ENCODE peak calls at places on chromosomes 7 and 10, in ten cellular contexts. One of them, this sample, is unnamed.

GRCh38 chr10:52539463-52539862 is 225.4 kb downstream of the DKK1 start:
- DNase-seq in caudate nucleus: no peak
- DNase-seq in DMS153: no peak
- DNase-seq in activated naive CD4-positive, alpha-beta T cell treated with Interleukin-2 at 50 U/mL for 16 hours: no peak
- DNase-seq in Calu3: no peak
- DNase-seq in NCI-H510A treated with DMSO at 0.1 percent for 48 hours: no peak
- DNase-seq in MM.1S: no peak
- DNase-seq in activated CD4-positive, alpha-beta T cell treated with anti-CD3 and anti-CD28 coated beads, Interleukin-2, amount 50 U/mL, for 48 hours: no peak
- DNase-seq in neural crest cell: no peak
- DNase-seq in HEK293T: no peak
- DNase-seq in this sample: no peak

GRCh38 chr7:16046045-16046444 is 359.6 kb upstream of the MEOX2 start:
- DNase-seq in MM.1S: no peak
- DNase-seq in neural crest cell: no peak
- DNase-seq in DMS153: no peak
- DNase-seq in caudate nucleus: no peak
- DNase-seq in Calu3: no peak
- DNase-seq in HEK293T: no peak
- DNase-seq in activated CD4-positive, alpha-beta T cell treated with anti-CD3 and anti-CD28 coated beads, Interleukin-2, amount 50 U/mL, for 48 hours: no peak
- DNase-seq in NCI-H510A treated with DMSO at 0.1 percent for 48 hours: no peak
- DNase-seq in activated naive CD4-positive, alpha-beta T cell treated with Interleukin-2 at 50 U/mL for 16 hours: no peak
- DNase-seq in this sample: no peak

GRCh38 chr10:68586622-68587325 is 26.6 kb downstream of the TET1 start:
- DNase-seq in activated CD4-positive, alpha-beta T cell treated with anti-CD3 and anti-CD28 coated beads, Interleukin-2, amount 50 U/mL, for 48 hours: no peak
- DNase-seq in caudate nucleus: no peak
- DNase-seq in MM.1S: no peak
- DNase-seq in activated naive CD4-positive, alpha-beta T cell treated with Interleukin-2 at 50 U/mL for 16 hours: no peak
- DNase-seq in Calu3: no peak
- DNase-seq in HEK293T: no peak
- DNase-seq in neural crest cell: no peak
- DNase-seq in DMS153: no peak
- DNase-seq in NCI-H510A treated with DMSO at 0.1 percent for 48 hours: no peak
- DNase-seq in this sample: no peak

GRCh38 chr7:90897961-90898469 is 301.9 kb downstream of the CDK14 start:
- DNase-seq in caudate nucleus: no peak
- DNase-seq in activated CD4-positive, alpha-beta T cell treated with anti-CD3 and anti-CD28 coated beads, Interleukin-2, amount 50 U/mL, for 48 hours: no peak
- DNase-seq in MM.1S: peak; percentile 29
- DNase-seq in DMS153: no peak
- DNase-seq in Calu3: no peak
- DNase-seq in NCI-H510A treated with DMSO at 0.1 percent for 48 hours: no peak
- DNase-seq in activated naive CD4-positive, alpha-beta T cell treated with Interleukin-2 at 50 U/mL for 16 hours: no peak
- DNase-seq in HEK293T: no peak
- DNase-seq in neural crest cell: no peak
- DNase-seq in this sample: no peak

GRCh38 chr7:134992626-134993179 is 6.4 kb downstream of the AGBL3 start:
- DNase-seq in activated CD4-positive, alpha-beta T cell treated with anti-CD3 and anti-CD28 coated beads, Interleukin-2, amount 50 U/mL, for 48 hours: peak; percentile 35
- DNase-seq in HEK293T: no peak
- DNase-seq in activated naive CD4-positive, alpha-beta T cell treated with Interleukin-2 at 50 U/mL for 16 hours: peak; percentile 5
- DNase-seq in DMS153: no peak
- DNase-seq in Calu3: no peak
- DNase-seq in NCI-H510A treated with DMSO at 0.1 percent for 48 hours: no peak
- DNase-seq in neural crest cell: no peak
- DNase-seq in caudate nucleus: no peak
- DNase-seq in MM.1S: peak; percentile 61
- DNase-seq in this sample: no peak

GRCh38 chr10:118810796-118811195 is 56.0 kb upstream of the CACUL1 start:
- DNase-seq in neural crest cell: no peak
- DNase-seq in Calu3: no peak
- DNase-seq in HEK293T: no peak
- DNase-seq in activated naive CD4-positive, alpha-beta T cell treated with Interleukin-2 at 50 U/mL for 16 hours: no peak
- DNase-seq in caudate nucleus: no peak
- DNase-seq in DMS153: no peak
- DNase-seq in MM.1S: no peak
- DNase-seq in NCI-H510A treated with DMSO at 0.1 percent for 48 hours: no peak
- DNase-seq in activated CD4-positive, alpha-beta T cell treated with anti-CD3 and anti-CD28 coated beads, Interleukin-2, amount 50 U/mL, for 48 hours: no peak
- DNase-seq in this sample: no peak

GRCh38 chr7:46681865-46682503 is 760.9 kb upstream of the IGFBP3 start:
- DNase-seq in DMS153: no peak
- DNase-seq in MM.1S: no peak
- DNase-seq in activated naive CD4-positive, alpha-beta T cell treated with Interleukin-2 at 50 U/mL for 16 hours: no peak
- DNase-seq in neural crest cell: no peak
- DNase-seq in NCI-H510A treated with DMSO at 0.1 percent for 48 hours: no peak
- DNase-seq in HEK293T: no peak
- DNase-seq in Calu3: peak; percentile 17
- DNase-seq in caudate nucleus: no peak
- DNase-seq in activated CD4-positive, alpha-beta T cell treated with anti-CD3 and anti-CD28 coated beads, Interleukin-2, amount 50 U/mL, for 48 hours: no peak
- DNase-seq in this sample: no peak

GRCh38 chr7:66353547-66353946 is 148.4 kb downstream of the TPST1 start:
- DNase-seq in HEK293T: no peak
- DNase-seq in Calu3: no peak
- DNase-seq in NCI-H510A treated with DMSO at 0.1 percent for 48 hours: no peak
- DNase-seq in caudate nucleus: no peak
- DNase-seq in MM.1S: no peak
- DNase-seq in activated CD4-positive, alpha-beta T cell treated with anti-CD3 and anti-CD28 coated beads, Interleukin-2, amount 50 U/mL, for 48 hours: no peak
- DNase-seq in DMS153: no peak
- DNase-seq in neural crest cell: no peak
- DNase-seq in activated naive CD4-positive, alpha-beta T cell treated with Interleukin-2 at 50 U/mL for 16 hours: no peak
- DNase-seq in this sample: no peak

GRCh38 chr10:114684085-114684821 is 26.2 kb upstream of the ABLIM1 start:
- DNase-seq in MM.1S: no peak
- DNase-seq in activated naive CD4-positive, alpha-beta T cell treated with Interleukin-2 at 50 U/mL for 16 hours: no peak
- DNase-seq in DMS153: no peak
- DNase-seq in NCI-H510A treated with DMSO at 0.1 percent for 48 hours: no peak
- DNase-seq in HEK293T: no peak
- DNase-seq in caudate nucleus: no peak
- DNase-seq in Calu3: peak; percentile 53
- DNase-seq in activated CD4-positive, alpha-beta T cell treated with anti-CD3 and anti-CD28 coated beads, Interleukin-2, amount 50 U/mL, for 48 hours: no peak
- DNase-seq in neural crest cell: no peak
- DNase-seq in this sample: no peak

GRCh38 chr10:77537051-77537450 is 100.6 kb downstream of the KCNMA1 start:
- DNase-seq in MM.1S: no peak
- DNase-seq in DMS153: no peak
- DNase-seq in neural crest cell: no peak
- DNase-seq in activated naive CD4-positive, alpha-beta T cell treated with Interleukin-2 at 50 U/mL for 16 hours: no peak
- DNase-seq in activated CD4-positive, alpha-beta T cell treated with anti-CD3 and anti-CD28 coated beads, Interleukin-2, amount 50 U/mL, for 48 hours: no peak
- DNase-seq in Calu3: no peak
- DNase-seq in HEK293T: no peak
- DNase-seq in caudate nucleus: no peak
- DNase-seq in NCI-H510A treated with DMSO at 0.1 percent for 48 hours: no peak
- DNase-seq in this sample: no peak

GRCh38 chr10:131002031-131002861 is 309.3 kb downstream of the TCERG1L start:
- DNase-seq in DMS153: no peak
- DNase-seq in neural crest cell: no peak
- DNase-seq in HEK293T: no peak
- DNase-seq in caudate nucleus: no peak
- DNase-seq in NCI-H510A treated with DMSO at 0.1 percent for 48 hours: no peak
- DNase-seq in Calu3: no peak
- DNase-seq in activated naive CD4-positive, alpha-beta T cell treated with Interleukin-2 at 50 U/mL for 16 hours: no peak
- DNase-seq in activated CD4-positive, alpha-beta T cell treated with anti-CD3 and anti-CD28 coated beads, Interleukin-2, amount 50 U/mL, for 48 hours: no peak
- DNase-seq in MM.1S: no peak
- DNase-seq in this sample: no peak

GRCh38 chr7:31002256-31002655 is 38.5 kb downstream of the GHRHR start:
- DNase-seq in neural crest cell: no peak
- DNase-seq in DMS153: no peak
- DNase-seq in caudate nucleus: no peak
- DNase-seq in activated naive CD4-positive, alpha-beta T cell treated with Interleukin-2 at 50 U/mL for 16 hours: no peak
- DNase-seq in HEK293T: no peak
- DNase-seq in activated CD4-positive, alpha-beta T cell treated with anti-CD3 and anti-CD28 coated beads, Interleukin-2, amount 50 U/mL, for 48 hours: no peak
- DNase-seq in Calu3: no peak
- DNase-seq in NCI-H510A treated with DMSO at 0.1 percent for 48 hours: no peak
- DNase-seq in MM.1S: no peak
- DNase-seq in this sample: no peak

GRCh38 chr10:110868981-110869380 is 2.7 kb upstream of the PDCD4 start:
- DNase-seq in NCI-H510A treated with DMSO at 0.1 percent for 48 hours: no peak
- DNase-seq in neural crest cell: no peak
- DNase-seq in Calu3: no peak
- DNase-seq in caudate nucleus: no peak
- DNase-seq in DMS153: no peak
- DNase-seq in HEK293T: no peak
- DNase-seq in MM.1S: no peak
- DNase-seq in activated naive CD4-positive, alpha-beta T cell treated with Interleukin-2 at 50 U/mL for 16 hours: no peak
- DNase-seq in activated CD4-positive, alpha-beta T cell treated with anti-CD3 and anti-CD28 coated beads, Interleukin-2, amount 50 U/mL, for 48 hours: no peak
- DNase-seq in this sample: no peak

GRCh38 chr10:75951026-75951589 is 519.7 kb downstream of the LRMDA start:
- DNase-seq in caudate nucleus: no peak
- DNase-seq in DMS153: no peak
- DNase-seq in neural crest cell: no peak
- DNase-seq in activated naive CD4-positive, alpha-beta T cell treated with Interleukin-2 at 50 U/mL for 16 hours: no peak
- DNase-seq in Calu3: no peak
- DNase-seq in activated CD4-positive, alpha-beta T cell treated with anti-CD3 and anti-CD28 coated beads, Interleukin-2, amount 50 U/mL, for 48 hours: no peak
- DNase-seq in NCI-H510A treated with DMSO at 0.1 percent for 48 hours: no peak
- DNase-seq in HEK293T: no peak
- DNase-seq in MM.1S: no peak
- DNase-seq in this sample: no peak

GRCh38 chr10:73209705-73210104 is 37.4 kb downstream of the DNAJC9 start:
- DNase-seq in MM.1S: no peak
- DNase-seq in neural crest cell: no peak
- DNase-seq in HEK293T: no peak
- DNase-seq in DMS153: no peak
- DNase-seq in NCI-H510A treated with DMSO at 0.1 percent for 48 hours: no peak
- DNase-seq in activated CD4-positive, alpha-beta T cell treated with anti-CD3 and anti-CD28 coated beads, Interleukin-2, amount 50 U/mL, for 48 hours: no peak
- DNase-seq in caudate nucleus: no peak
- DNase-seq in activated naive CD4-positive, alpha-beta T cell treated with Interleukin-2 at 50 U/mL for 16 hours: no peak
- DNase-seq in Calu3: no peak
- DNase-seq in this sample: no peak

GRCh38 chr7:32161708-32162107 is 91.5 kb upstream of the PDE1C start:
- DNase-seq in neural crest cell: no peak
- DNase-seq in MM.1S: no peak
- DNase-seq in activated CD4-positive, alpha-beta T cell treated with anti-CD3 and anti-CD28 coated beads, Interleukin-2, amount 50 U/mL, for 48 hours: no peak
- DNase-seq in Calu3: no peak
- DNase-seq in HEK293T: no peak
- DNase-seq in NCI-H510A treated with DMSO at 0.1 percent for 48 hours: no peak
- DNase-seq in activated naive CD4-positive, alpha-beta T cell treated with Interleukin-2 at 50 U/mL for 16 hours: no peak
- DNase-seq in caudate nucleus: no peak
- DNase-seq in DMS153: no peak
- DNase-seq in this sample: no peak

GRCh38 chr10:133134411-133135115 is 25.5 kb upstream of the KNDC1 start:
- DNase-seq in activated CD4-positive, alpha-beta T cell treated with anti-CD3 and anti-CD28 coated beads, Interleukin-2, amount 50 U/mL, for 48 hours: no peak
- DNase-seq in NCI-H510A treated with DMSO at 0.1 percent for 48 hours: no peak
- DNase-seq in neural crest cell: no peak
- DNase-seq in DMS153: no peak
- DNase-seq in HEK293T: no peak
- DNase-seq in activated naive CD4-positive, alpha-beta T cell treated with Interleukin-2 at 50 U/mL for 16 hours: no peak
- DNase-seq in MM.1S: no peak
- DNase-seq in Calu3: no peak
- DNase-seq in caudate nucleus: no peak
- DNase-seq in this sample: peak; percentile 15

GRCh38 chr10:57119690-57120089 is 758.6 kb upstream of the ZWINT start:
- DNase-seq in activated naive CD4-positive, alpha-beta T cell treated with Interleukin-2 at 50 U/mL for 16 hours: no peak
- DNase-seq in HEK293T: no peak
- DNase-seq in caudate nucleus: no peak
- DNase-seq in NCI-H510A treated with DMSO at 0.1 percent for 48 hours: no peak
- DNase-seq in MM.1S: no peak
- DNase-seq in neural crest cell: no peak
- DNase-seq in Calu3: no peak
- DNase-seq in DMS153: no peak
- DNase-seq in activated CD4-positive, alpha-beta T cell treated with anti-CD3 and anti-CD28 coated beads, Interleukin-2, amount 50 U/mL, for 48 hours: no peak
- DNase-seq in this sample: no peak

GRCh38 chr10:20474064-20474463 is 423.0 kb downstream of the NEBL start:
- DNase-seq in activated naive CD4-positive, alpha-beta T cell treated with Interleukin-2 at 50 U/mL for 16 hours: no peak
- DNase-seq in HEK293T: no peak
- DNase-seq in neural crest cell: no peak
- DNase-seq in caudate nucleus: no peak
- DNase-seq in NCI-H510A treated with DMSO at 0.1 percent for 48 hours: no peak
- DNase-seq in MM.1S: peak; percentile 35
- DNase-seq in Calu3: no peak
- DNase-seq in activated CD4-positive, alpha-beta T cell treated with anti-CD3 and anti-CD28 coated beads, Interleukin-2, amount 50 U/mL, for 48 hours: no peak
- DNase-seq in DMS153: no peak
- DNase-seq in this sample: no peak

GRCh38 chr10:118209215-118209614 is 132.9 kb downstream of the FAM204A start:
- DNase-seq in Calu3: no peak
- DNase-seq in DMS153: no peak
- DNase-seq in HEK293T: no peak
- DNase-seq in activated CD4-positive, alpha-beta T cell treated with anti-CD3 and anti-CD28 coated beads, Interleukin-2, amount 50 U/mL, for 48 hours: no peak
- DNase-seq in MM.1S: no peak
- DNase-seq in activated naive CD4-positive, alpha-beta T cell treated with Interleukin-2 at 50 U/mL for 16 hours: no peak
- DNase-seq in caudate nucleus: no peak
- DNase-seq in neural crest cell: peak; percentile 41
- DNase-seq in NCI-H510A treated with DMSO at 0.1 percent for 48 hours: no peak
- DNase-seq in this sample: no peak